ENCODE peak calls at places on chromosomes 7 and 10, in five cellular contexts. F is sigmoid colon; A is spleen; E is NAMALWA; B is activated CD4-positive, alpha-beta T cell treated with anti-CD3 and anti-CD28 coated beads, Interleukin-2, amount 10 ng/mL, durations not matched to agents 7 days and 5 days. G is an unnamed sample.

GRCh38 chr7:116150588-116150987 is 59.8 kb upstream of the TES start:
- DNase-seq in F (no peak), A (no peak), E (peak; percentile 42), B (no peak), G (no peak)

GRCh38 chr7:82382276-82382675 is 61.3 kb downstream of the CACNA2D1 start:
- DNase-seq in F (no peak), A (no peak), E (no peak), B (no peak), G (no peak)

GRCh38 chr7:155398944-155399343 is 59.0 kb upstream of the EN2 start:
- DNase-seq in F (no peak), A (peak; percentile 69), E (peak; percentile 52), B (no peak), G (no peak)

GRCh38 chr7:25255603-25256320 is 27.5 kb upstream of the NPVF start:
- DNase-seq in F (no peak), A (no peak), E (no peak), B (no peak), G (no peak)

GRCh38 chr7:38704041-38704547 is 72.9 kb upstream of the AMPH start:
- DNase-seq in F (no peak), A (no peak), E (no peak), B (no peak), G (no peak)

GRCh38 chr7:44633254-44634186 is 27.1 kb downstream of the OGDH start:
- DNase-seq in F (peak; percentile 88), A (no peak), E (peak; percentile 62), B (peak; percentile 61), G (peak; percentile 76)

GRCh38 chr7:44063894-44064651 is 1.3 kb downstream of the PGAM2 start:
- DNase-seq in F (peak; percentile 62), A (peak; percentile 72), E (no peak), B (no peak), G (no peak)

GRCh38 chr7:143892527-143893300 is 9.3 kb downstream of the TCAF1 start:
- DNase-seq in F (no peak), A (no peak), E (peak; percentile 86), B (peak; percentile 39), G (peak; percentile 43)

GRCh38 chr10:24465899-24466615 is 257.1 kb downstream of the KIAA1217 start:
- DNase-seq in F (no peak), A (no peak), E (no peak), B (peak; percentile 24), G (no peak)

GRCh38 chr7:43234968-43235367 is 122.5 kb downstream of the HECW1 start:
- DNase-seq in F (no peak), A (no peak), E (no peak), B (no peak), G (no peak)

GRCh38 chr7:156592124-156592884 is 48.3 kb upstream of the RNF32 start:
- DNase-seq in F (no peak), A (no peak), E (no peak), B (no peak), G (no peak)